ENCODE peak calls at places on chromosome 12, in six cellular contexts. L, M, W, N, O and R are unnamed samples.

GRCh38 chr12:46492471-46493351 is 120.1 kb upstream of the SLC38A2 start:
- DNase-seq in L (peak), M (no peak), W (peak), N (no peak), O (peak), R (peak)

GRCh38 chr12:58479403-58479802 is 440.9 kb downstream of the LRIG3 start:
- DNase-seq in L (no peak), M (no peak), W (no peak), N (no peak), O (no peak), R (no peak)

GRCh38 chr12:109858764-109859163 is 21.6 kb downstream of the GLTP start:
- DNase-seq in L (no peak), M (no peak), W (no peak), N (no peak), O (no peak), R (no peak)

GRCh38 chr12:46110928-46111699 is 120.7 kb upstream of the SCAF11 start:
- DNase-seq in L (no peak), M (no peak), W (no peak), N (no peak), O (no peak), R (peak)

GRCh38 chr12:131724534-131724933 is 13.6 kb downstream of the SFSWAP start:
- DNase-seq in L (no peak), M (no peak), W (no peak), N (peak), O (no peak), R (no peak)

GRCh38 chr12:43882578-43883178 is 46.8 kb downstream of the TMEM117 start:
- DNase-seq in L (peak), M (peak), W (peak), N (peak), O (peak), R (peak)

GRCh38 chr12:94595152-94595551 is 55.2 kb downstream of the TMCC3 start:
- DNase-seq in L (no peak), M (no peak), W (no peak), N (no peak), O (peak), R (peak)

GRCh38 chr12:89475203-89475990 is 49.2 kb downstream of the GALNT4 start:
- DNase-seq in L (no peak), M (no peak), W (no peak), N (no peak), O (peak), R (no peak)

GRCh38 chr12:116690016-116690709 is 47.7 kb downstream of the SPRING1 start:
- DNase-seq in L (no peak), M (no peak), W (no peak), N (no peak), O (no peak), R (no peak)

GRCh38 chr12:32535260-32535999 is 136.1 kb downstream of the FGD4 start:
- DNase-seq in L (peak), M (peak), W (peak), N (peak), O (peak), R (peak)

GRCh38 chr12:111298583-111299436 is 70.1 kb downstream of the PHETA1 start:
- DNase-seq in L (peak), M (peak), W (peak), N (peak), O (peak), R (peak)

GRCh38 chr12:123231931-123232330 is 1.0 kb downstream of the MPHOSPH9 start:
- DNase-seq in L (no peak), M (no peak), W (no peak), N (peak), O (no peak), R (no peak)

GRCh38 chr12:67942704-67943103 is 46.5 kb upstream of the IFNG-AS1 start:
- DNase-seq in L (no peak), M (no peak), W (no peak), N (no peak), O (no peak), R (no peak)

GRCh38 chr12:570949-571794 is 92.1 kb downstream of the NINJ2 start:
- DNase-seq in L (peak), M (peak), W (peak), N (peak), O (peak), R (peak)

GRCh38 chr12:45674583-45674982 is 54.9 kb upstream of the ARID2 start:
- DNase-seq in L (peak), M (no peak), W (peak), N (no peak), O (peak), R (peak)

GRCh38 chr12:90045559-90045958 is 336.9 kb upstream of the ATP2B1 start:
- DNase-seq in L (no peak), M (no peak), W (no peak), N (no peak), O (no peak), R (no peak)

GRCh38 chr12:90062799-90063198 is 354.2 kb upstream of the ATP2B1 start:
- DNase-seq in L (no peak), M (peak), W (no peak), N (peak), O (peak), R (peak)

GRCh38 chr12:62834971-62835547 is 99.9 kb downstream of the PPM1H start:
- DNase-seq in L (no peak), M (no peak), W (no peak), N (no peak), O (peak), R (peak)

GRCh38 chr12:58575281-58575680 is 345.0 kb downstream of the LRIG3 start:
- DNase-seq in L (no peak), M (no peak), W (peak), N (no peak), O (peak), R (no peak)

GRCh38 chr12:58363971-58364370 is 422.6 kb downstream of the ATP23 start:
- DNase-seq in L (no peak), M (no peak), W (no peak), N (no peak), O (no peak), R (no peak)

GRCh38 chr12:52216107-52216506 is 16.9 kb upstream of the KRT7 start:
- DNase-seq in L (no peak), M (no peak), W (peak), N (no peak), O (peak), R (no peak)

GRCh38 chr12:65308001-65308400 is 29.5 kb downstream of the MSRB3 start:
- DNase-seq in L (no peak), M (no peak), W (peak), N (no peak), O (peak), R (no peak)

GRCh38 chr12:66663605-66664004 is 15.3 kb downstream of the GRIP1 start:
- DNase-seq in L (no peak), M (no peak), W (no peak), N (no peak), O (no peak), R (no peak)

GRCh38 chr12:16086462-16086861 is 175.3 kb downstream of the DERA start:
- DNase-seq in L (no peak), M (no peak), W (no peak), N (no peak), O (no peak), R (no peak)

GRCh38 chr12:117155278-117156060 is 34.8 kb downstream of the FBXO21 start:
- DNase-seq in L (peak), M (peak), W (peak), N (peak), O (peak), R (peak)

DNA sequence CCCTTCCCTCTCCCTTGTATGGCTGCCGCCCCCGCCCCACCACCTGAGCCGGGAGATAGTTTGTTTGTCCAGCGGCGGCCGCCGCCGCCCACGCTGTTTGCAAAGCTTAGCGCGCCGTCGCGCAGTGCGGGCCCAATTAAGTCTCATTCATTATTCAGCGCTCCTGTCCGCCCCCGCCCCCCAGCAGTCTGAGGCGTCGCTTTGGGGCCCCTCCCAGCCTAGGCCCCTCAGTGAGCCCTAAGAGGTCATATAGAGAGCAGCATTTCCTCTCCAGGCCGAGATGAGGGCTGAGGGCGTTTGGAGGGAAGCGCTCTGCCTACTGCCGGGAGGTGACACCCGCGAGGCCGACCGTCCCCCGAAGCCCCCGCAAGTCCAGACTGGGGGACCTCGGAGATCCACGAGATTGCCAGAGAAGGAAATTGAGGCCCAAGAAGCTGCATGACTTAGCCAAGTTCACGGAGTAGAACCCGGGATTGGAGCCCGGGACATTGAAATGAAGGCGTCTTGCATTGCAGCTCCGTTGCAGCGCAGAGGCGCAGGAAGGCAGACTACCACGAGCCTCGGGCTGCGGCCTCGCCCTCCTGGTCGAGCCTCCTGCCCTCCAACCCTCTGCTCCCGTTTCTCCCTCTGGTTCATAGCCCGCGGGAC is at the start of gene DNAJC22:
- DNase-seq in L (peak), M (peak), W (no peak), N (peak), O (peak), R (no peak)
- TF ChIP-seq EZH2 in L (peak), M (peak), W (peak), N (peak), O (no peak), R (peak)

GRCh38 chr12:6943387-6943718 is 263 bp upstream of the RNU7-1 start:
- DNase-seq in L (peak), M (peak), W (no peak), N (peak), O (peak), R (peak)
- H3K4me3 ChIP-seq in L (no peak), M (peak), W (no peak), N (peak), O (peak), R (peak)

GRCh38 chr12:114686421-114687268 is 2.7 kb upstream of the TBX3 start:
- DNase-seq in L (no peak), M (no peak), W (no peak), N (peak), O (no peak), R (no peak)

GRCh38 chr12:114685869-114686268 is 1.9 kb upstream of the TBX3 start:
- DNase-seq in L (no peak), M (no peak), W (no peak), N (peak), O (no peak), R (no peak)

GRCh38 chr12:114688256-114688845 is 4.4 kb upstream of the TBX3 start:
- DNase-seq in L (no peak), M (no peak), W (no peak), N (peak), O (no peak), R (no peak)

GRCh38 chr12:114687802-114688201 is 3.8 kb upstream of the TBX3 start:
- DNase-seq in L (no peak), M (no peak), W (no peak), N (peak), O (no peak), R (no peak)

DNA sequence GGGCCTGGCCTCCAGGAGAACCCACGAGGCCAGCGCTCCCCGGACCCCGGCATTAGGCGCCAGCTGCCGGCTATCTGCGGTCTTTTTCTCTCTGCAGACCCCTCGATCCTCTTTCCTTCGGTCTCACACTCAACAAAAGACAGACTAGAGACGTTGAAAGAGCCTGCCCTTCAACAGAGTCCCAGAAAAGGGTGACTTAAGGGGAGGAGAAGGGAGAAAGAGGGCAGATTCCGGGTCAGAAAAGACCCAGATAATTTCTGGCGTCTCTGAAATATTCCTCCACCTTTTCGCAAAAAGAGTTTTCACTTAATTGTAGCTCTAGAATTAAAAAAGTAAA is 3.3 kb upstream of the TBX3 start:
- DNase-seq in L (no peak), M (no peak), W (no peak), N (peak), O (no peak), R (no peak)
- TF ChIP-seq EZH2 in L (no peak), M (no peak), W (peak), N (peak), O (no peak), R (no peak)

GRCh38 chr12:112559784-112560183 is 141.0 kb downstream of the PTPN11 start:
- DNase-seq in L (no peak), M (no peak), W (no peak), N (no peak), O (no peak), R (no peak)
- H3K4me3 ChIP-seq in L (no peak), M (no peak), W (no peak), N (no peak), O (no peak), R (no peak)

DNA sequence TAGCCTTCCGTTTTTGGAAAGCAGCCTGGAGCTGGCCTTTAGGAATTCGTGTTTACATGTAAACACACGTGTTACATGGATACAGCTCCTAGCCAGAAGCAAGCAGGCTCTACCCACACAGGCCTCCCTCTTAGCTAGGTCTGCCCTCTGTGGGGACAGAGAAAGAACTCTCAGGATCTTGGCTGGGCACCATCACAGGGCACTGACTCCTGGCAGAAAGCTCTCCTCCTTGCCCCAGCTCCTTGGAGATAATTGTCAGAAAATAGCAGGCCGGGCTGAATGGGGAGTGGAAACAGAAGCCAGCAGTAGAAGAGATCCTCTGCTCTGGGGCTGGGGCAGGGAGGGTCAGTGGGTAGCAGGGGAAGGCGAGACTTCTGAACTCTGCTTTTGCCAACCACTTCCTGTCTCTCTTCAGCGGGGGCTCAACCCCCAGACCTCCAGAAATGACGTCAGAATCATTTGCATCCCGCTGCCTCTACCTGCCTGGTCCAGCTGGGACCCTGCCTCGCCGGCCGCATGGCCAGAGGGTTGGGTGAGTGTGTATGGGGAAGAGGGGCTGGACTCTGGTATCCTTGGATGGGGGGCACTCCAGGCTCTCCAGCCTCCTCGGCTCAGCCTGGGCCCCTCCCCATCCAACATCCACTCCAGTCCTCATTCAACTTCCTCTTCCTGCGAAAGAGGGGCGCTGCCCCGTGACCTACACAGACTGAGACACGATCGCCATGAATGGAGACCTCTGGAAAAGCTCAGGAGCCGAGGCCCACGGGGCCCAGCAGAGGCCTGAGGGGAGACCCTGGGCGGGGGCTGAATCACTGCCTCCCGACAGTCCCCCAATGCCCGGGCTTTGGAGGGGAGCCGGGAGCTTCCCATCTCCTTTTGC is 650 bp upstream of the HOXC4 start:
- DNase-seq in L (peak), M (no peak), W (no peak), N (no peak), O (no peak), R (no peak)
- TF ChIP-seq EZH2 in L (peak), M (no peak), W (no peak), N (peak), O (no peak), R (no peak)

GRCh38 chr12:11722071-11722470 is 72.6 kb downstream of the ETV6 start:
- DNase-seq in L (no peak), M (no peak), W (no peak), N (no peak), O (no peak), R (no peak)
- H3K4me3 ChIP-seq in L (no peak), M (no peak), W (no peak), N (no peak), O (no peak), R (no peak)

DNA sequence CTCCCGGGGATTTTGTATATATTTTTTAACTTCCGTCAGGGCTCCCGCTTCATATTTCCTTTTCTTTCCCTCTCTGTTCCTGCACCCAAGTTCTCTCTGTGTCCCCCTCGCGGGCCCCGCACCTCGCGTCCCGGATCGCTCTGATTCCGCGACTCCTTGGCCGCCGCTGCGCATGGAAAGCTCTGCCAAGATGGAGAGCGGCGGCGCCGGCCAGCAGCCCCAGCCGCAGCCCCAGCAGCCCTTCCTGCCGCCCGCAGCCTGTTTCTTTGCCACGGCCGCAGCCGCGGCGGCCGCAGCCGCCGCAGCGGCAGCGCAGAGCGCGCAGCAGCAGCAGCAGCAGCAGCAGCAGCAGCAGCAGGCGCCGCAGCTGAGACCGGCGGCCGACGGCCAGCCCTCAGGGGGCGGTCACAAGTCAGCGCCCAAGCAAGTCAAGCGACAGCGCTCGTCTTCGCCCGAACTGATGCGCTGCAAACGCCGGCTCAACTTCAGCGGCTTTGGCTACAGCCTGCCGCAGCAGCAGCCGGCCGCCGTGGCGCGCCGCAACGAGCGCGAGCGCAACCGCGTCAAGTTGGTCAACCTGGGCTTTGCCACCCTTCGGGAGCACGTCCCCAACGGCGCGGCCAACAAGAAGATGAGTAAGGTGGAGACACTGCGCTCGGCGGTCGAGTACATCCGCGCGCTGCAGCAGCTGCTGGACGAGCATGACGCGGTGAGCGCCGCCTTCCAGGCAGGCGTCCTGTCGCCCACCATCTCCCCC is 777 bp downstream of the ASCL1 start:
- DNase-seq in L (peak), M (no peak), W (peak), N (peak), O (no peak), R (peak)
- TF ChIP-seq EZH2 in L (peak), M (no peak), W (peak), N (peak), O (peak), R (peak)